ENCODE peak calls at places on chromosomes 4 and X, in six cellular contexts. Q is mesendoderm, E is IMR-90, H is trophoblast cell, G is neuronal stem cell, N is H1. K is an unnamed sample.
A peak's percentile ranks its signal among the peaks of the same experiment; 100 is the strongest.

GRCh38 chr4:133152801-133153526 is 3.9 kb downstream of the PCDH10 start:
- DNase-seq in Q (peak; percentile 23), E (no peak), H (no peak), G (no peak), N (no peak), K (peak; percentile 22)

GRCh38 chrX:45667666-45668065 is 467.0 kb upstream of the DIPK2B start:
- DNase-seq in Q (no peak), E (peak; percentile 14), H (no peak), G (no peak), N (no peak), K (no peak)

GRCh38 chrX:12137982-12138365 is 299 bp upstream of the FRMPD4 start:
- DNase-seq in Q (no peak), E (no peak), H (no peak), G (no peak), N (no peak), K (peak; percentile 31)

GRCh38 chr4:80189956-80190671 is 7.2 kb upstream of the PRDM8 start:
- DNase-seq in Q (peak; percentile 61), E (peak; percentile 68), H (no peak), G (no peak), N (no peak), K (peak; percentile 90)

GRCh38 chrX:38108364-38108763 is 102.0 kb downstream of the SYTL5 start:
- DNase-seq in Q (no peak), E (peak; percentile 28), H (no peak), G (no peak), N (no peak), K (no peak)

GRCh38 chrX:97102938-97103337 is 219.2 kb downstream of the RPA4 start:
- DNase-seq in Q (no peak), E (no peak), H (no peak), G (no peak), N (no peak), K (no peak)

GRCh38 chrX:152821145-152821765 is 9.3 kb downstream of the CETN2 start:
- DNase-seq in Q (peak; percentile 54), E (peak; percentile 32), H (peak; percentile 53), G (no peak), N (peak; percentile 9), K (peak; percentile 50)

GRCh38 chr4:17941731-17942130 is 79.8 kb downstream of the LCORL start:
- DNase-seq in Q (no peak), E (peak; percentile 5), H (peak; percentile 8), G (no peak), N (no peak), K (no peak)

GRCh38 chr4:1927675-1928074 is 56.5 kb downstream of the NSD2 start:
- DNase-seq in Q (no peak), E (peak; percentile 79), H (no peak), G (no peak), N (no peak), K (no peak)

GRCh38 chr4:56902703-56903102 is 5.0 kb upstream of the REST start:
- DNase-seq in Q (no peak), E (no peak), H (no peak), G (no peak), N (no peak), K (no peak)

GRCh38 chr4:38800956-38801450 is 3.6 kb downstream of the TLR1 start:
- DNase-seq in Q (no peak), E (no peak), H (no peak), G (no peak), N (no peak), K (no peak)

GRCh38 chr4:121373841-121374240 is 7.0 kb downstream of the QRFPR start:
- DNase-seq in Q (no peak), E (no peak), H (no peak), G (no peak), N (no peak), K (no peak)

GRCh38 chrX:71058116-71058515 is 10.0 kb downstream of the SNX12 start:
- DNase-seq in Q (no peak), E (no peak), H (no peak), G (no peak), N (no peak), K (no peak)

GRCh38 chr4:17577660-17578481 is 873 bp downstream of the LAP3 start:
- DNase-seq in Q (peak; percentile 49), E (peak; percentile 4), H (peak; percentile 33), G (no peak), N (no peak), K (no peak)

GRCh38 chr4:48334900-48335384 is 6.4 kb upstream of the SLAIN2 start:
- DNase-seq in Q (no peak), E (no peak), H (peak; percentile 43), G (no peak), N (no peak), K (no peak)

GRCh38 chr4:101418055-101418454 is 70.7 kb upstream of the PPP3CA start:
- DNase-seq in Q (no peak), E (no peak), H (no peak), G (no peak), N (no peak), K (no peak)

GRCh38 chrX:54166915-54167314 is 16.1 kb downstream of the FAM120C start:
- DNase-seq in Q (no peak), E (no peak), H (no peak), G (no peak), N (no peak), K (no peak)

GRCh38 chr4:7628432-7628831 is 193.7 kb upstream of the PSAPL1 start:
- DNase-seq in Q (no peak), E (no peak), H (no peak), G (no peak), N (no peak), K (no peak)

GRCh38 chr4:148441624-148441985 is 609 bp downstream of the NR3C2 start:
- DNase-seq in Q (no peak), E (no peak), H (peak; percentile 13), G (peak; percentile 18), N (no peak), K (no peak)

GRCh38 chrX:13938053-13938765 is 91.5 kb downstream of the GEMIN8 start:
- DNase-seq in Q (peak; percentile 55), E (peak; percentile 2), H (no peak), G (peak; percentile 46), N (no peak), K (peak; percentile 69)

GRCh38 chrX:10146350-10146749 is 10.4 kb upstream of the CLCN4 start:
- DNase-seq in Q (no peak), E (no peak), H (no peak), G (no peak), N (no peak), K (no peak)

GRCh38 chrX:55754861-55755294 is 37.3 kb downstream of the RRAGB start:
- DNase-seq in Q (no peak), E (no peak), H (no peak), G (no peak), N (no peak), K (no peak)

GRCh38 chr4:83708500-83709175 is 172.7 kb downstream of the GPAT3 start:
- DNase-seq in Q (no peak), E (no peak), H (no peak), G (peak; percentile 26), N (peak; percentile 5), K (no peak)

GRCh38 chr4:118761387-118762016 is 74.4 kb downstream of the SEC24D start:
- DNase-seq in Q (no peak), E (no peak), H (no peak), G (no peak), N (no peak), K (no peak)

GRCh38 chr4:59597536-59598232 is 1602.4 kb upstream of the ADGRL3 start:
- DNase-seq in Q (no peak), E (no peak), H (no peak), G (no peak), N (no peak), K (no peak)

GRCh38 chr4:72631296-72631695 is 62.3 kb upstream of the ADAMTS3 start:
- DNase-seq in Q (no peak), E (peak; percentile 49), H (peak; percentile 59), G (no peak), N (no peak), K (no peak)

DNA sequence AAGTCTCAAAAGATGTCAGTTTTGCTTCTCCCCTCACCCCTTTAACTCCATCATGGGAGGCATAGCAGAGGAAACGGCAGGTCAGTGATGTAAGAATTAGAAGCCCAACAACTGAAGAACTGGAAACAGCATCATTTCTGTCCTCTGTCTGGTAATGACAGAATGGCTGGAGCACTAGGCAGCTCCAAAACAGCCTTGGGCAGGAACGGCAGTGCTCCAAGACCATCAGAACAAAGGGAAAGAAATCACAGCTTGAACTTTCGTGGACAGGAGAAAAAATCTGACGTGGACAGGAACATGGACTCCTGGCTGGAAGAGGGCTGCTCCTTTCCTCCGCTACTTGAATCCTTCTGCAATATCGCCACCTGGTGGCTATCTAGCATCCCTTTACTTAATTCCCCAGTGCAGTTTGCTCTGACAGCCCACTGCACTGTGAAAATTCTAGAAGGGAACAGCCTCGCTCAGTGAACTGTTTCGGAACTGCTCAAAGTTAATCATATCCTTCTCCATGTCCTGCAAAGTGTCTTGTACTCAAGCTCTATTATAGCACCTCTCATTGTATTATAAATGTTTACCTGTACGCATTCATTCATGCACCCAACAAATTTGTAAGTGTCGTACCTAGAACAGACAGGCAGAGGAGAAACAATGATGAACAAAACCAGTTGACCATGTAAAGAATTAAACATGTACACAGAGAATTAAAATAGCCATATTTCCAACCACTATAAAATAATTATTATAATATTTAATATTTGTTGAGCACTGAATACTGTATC is 20.4 kb downstream of the SLC25A53 start:
- DNase-seq in Q (peak; percentile 81), E (peak; percentile 91), H (peak; percentile 83), G (peak; percentile 68), N (no peak), K (peak; percentile 66)
- H2BK120ac ChIP-seq in Q (no peak overlapping the region), E (peak overlapping the region; percentile 96), H (no peak overlapping the region), G (no peak overlapping the region), N (no peak overlapping the region), K (no peak overlapping the region)

DNA sequence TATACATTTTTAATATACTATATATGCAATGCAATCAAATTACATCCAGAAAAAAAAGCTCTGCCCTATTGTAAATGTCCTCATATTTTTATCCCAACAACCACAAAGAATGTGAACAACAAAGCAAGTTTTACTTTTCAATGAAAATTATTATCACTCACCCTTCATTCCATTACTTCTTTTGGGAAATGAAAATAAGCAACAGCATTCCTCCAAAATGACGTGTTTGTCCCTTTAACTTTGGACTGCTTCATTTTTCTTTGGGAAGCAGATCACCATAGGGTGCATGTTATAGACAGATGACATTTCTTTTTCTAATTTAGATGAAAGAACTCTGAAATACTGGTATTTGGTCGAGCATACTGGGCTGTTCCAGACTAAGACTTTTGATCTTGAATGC is 667.1 kb upstream of the BOD1L1 start:
- DNase-seq in Q (no peak), E (peak; percentile 23), H (no peak), G (no peak), N (no peak), K (no peak)
- H2BK120ac ChIP-seq in Q (no peak overlapping the region), E (no peak overlapping the region), H (no peak overlapping the region), G (no peak overlapping the region), N (no peak overlapping the region), K (no peak overlapping the region)

GRCh38 chrX:39759526-39760224 is 338.1 kb downstream of the BCOR start:
- DNase-seq in Q (no peak), E (peak; percentile 78), H (peak; percentile 74), G (no peak), N (no peak), K (no peak)
- H2BK120ac ChIP-seq in Q (peak overlapping the region; percentile 74), E (peak overlapping the region; percentile 95), H (peak overlapping the region; percentile 80), G (no peak overlapping the region), N (no peak overlapping the region), K (no peak overlapping the region)

GRCh38 chrX:39896951-39897740 is 200.6 kb downstream of the BCOR start:
- DNase-seq in Q (peak; percentile 90), E (peak; percentile 62), H (peak; percentile 74), G (peak; percentile 31), N (no peak), K (peak; percentile 82)
- H2BK120ac ChIP-seq in Q (no peak overlapping the region), E (peak overlapping the region; percentile 87), H (peak overlapping the region; percentile 31), G (no peak overlapping the region), N (no peak overlapping the region), K (no peak overlapping the region)